ENCODE peak calls at places on chromosomes 2 and 18, in nine cellular contexts. M is endothelial cell; R is Right ventricle myocardium superior; Q is spleen; V is iPS-NIHi11; P is RKO; N is activated naive CD4-positive, alpha-beta T cell treated with anti-CD3 and anti-CD28 coated beads, Interleukin-2, amount 50 U/mL, for 72 hours; D is H4; Z is aorta. H is an unnamed sample.

GRCh38 chr2:128376241-128377041 is 57.8 kb upstream of the HS6ST1 start:
- DNase-seq in M (no peak), R (no peak), Q (peak), V (no peak), P (no peak), N (no peak), D (no peak), Z (peak), H (no peak)

GRCh38 chr18:13524824-13525223 is 201.5 kb downstream of the FAM210A start:
- DNase-seq in M (no peak), R (no peak), Q (no peak), V (no peak), P (no peak), N (no peak), D (no peak), Z (no peak), H (no peak)

GRCh38 chr2:181364492-181365175 is 92.6 kb upstream of the ITGA4 start:
- DNase-seq in M (no peak), R (no peak), Q (no peak), V (no peak), P (no peak), N (no peak), D (no peak), Z (no peak), H (no peak)

GRCh38 chr2:225270053-225270452 is 129.5 kb upstream of the NYAP2 start:
- DNase-seq in M (no peak), R (no peak), Q (no peak), V (no peak), P (no peak), N (no peak), D (no peak), Z (no peak), H (no peak)

GRCh38 chr18:37019157-37019571 is 190.2 kb downstream of the KIAA1328 start:
- DNase-seq in M (peak), R (no peak), Q (no peak), V (peak), P (peak), N (no peak), D (no peak), Z (no peak), H (no peak)

GRCh38 chr2:180474716-180475115 is 467.6 kb upstream of the CWC22 start:
- DNase-seq in M (no peak), R (no peak), Q (no peak), V (no peak), P (no peak), N (no peak), D (no peak), Z (no peak), H (no peak)

GRCh38 chr2:228917195-228917594 is 353.9 kb downstream of the PID1 start:
- DNase-seq in M (no peak), R (no peak), Q (no peak), V (no peak), P (no peak), N (no peak), D (no peak), Z (no peak), H (no peak)

GRCh38 chr2:160252278-160252887 is 52.3 kb upstream of the ITGB6 start:
- DNase-seq in M (no peak), R (no peak), Q (no peak), V (peak), P (peak), N (no peak), D (peak), Z (no peak), H (no peak)

GRCh38 chr2:66574701-66575624 is 140.0 kb downstream of the MEIS1 start:
- DNase-seq in M (peak), R (peak), Q (no peak), V (peak), P (peak), N (no peak), D (peak), Z (peak), H (no peak)

H was measured in mucosa of descending colon.